ENCODE peak calls at places on chromosomes 6 and 20, in nine cellular contexts. H, Y, J, K, A, M, D, W and F are unnamed samples.
A peak's percentile ranks its signal among the peaks of the same experiment; 100 is the strongest.

GRCh38 chr6:1667012-1667804 is 57.5 kb downstream of the FOXC1 start:
- DNase-seq in H (peak; percentile 74), Y (no peak), J (no peak), K (no peak), A (no peak), M (no peak), D (no peak), W (no peak), F (peak; percentile 56)

GRCh38 chr6:148657053-148657452 is 89.8 kb upstream of the UST start:
- DNase-seq in H (no peak), Y (no peak), J (no peak), K (no peak), A (no peak), M (no peak), D (no peak), W (no peak), F (no peak)

GRCh38 chr6:75896526-75896925 is 147.5 kb downstream of the MYO6 start:
- DNase-seq in H (no peak), Y (no peak), J (no peak), K (no peak), A (no peak), M (no peak), D (no peak), W (no peak), F (no peak)

GRCh38 chr6:44072959-44073611 is 54.2 kb downstream of the MRPL14 start:
- DNase-seq in H (peak; percentile 95), Y (peak; percentile 94), J (peak; percentile 89), K (peak; percentile 95), A (no peak), M (peak; percentile 41), D (peak; percentile 85), W (peak; percentile 72), F (peak; percentile 92)

GRCh38 chr6:110949679-110950285 is 8.7 kb upstream of the GTF3C6 start:
- DNase-seq in H (peak; percentile 29), Y (peak; percentile 57), J (no peak), K (no peak), A (no peak), M (no peak), D (no peak), W (peak; percentile 46), F (no peak)

GRCh38 chr6:134675110-134676038 is 274.5 kb downstream of the ALDH8A1 start:
- DNase-seq in H (no peak), Y (no peak), J (no peak), K (no peak), A (no peak), M (no peak), D (no peak), W (no peak), F (no peak)

GRCh38 chr20:60572991-60573390 is 614.8 kb downstream of the CDH26 start:
- DNase-seq in H (no peak), Y (no peak), J (no peak), K (no peak), A (no peak), M (no peak), D (no peak), W (no peak), F (no peak)

GRCh38 chr20:22180244-22180643 is 404.1 kb downstream of the FOXA2 start:
- DNase-seq in H (peak; percentile 12), Y (peak; percentile 1), J (no peak), K (no peak), A (no peak), M (no peak), D (no peak), W (no peak), F (peak; percentile 24)

GRCh38 chr6:20448828-20449227 is 47.1 kb downstream of the E2F3 start:
- DNase-seq in H (no peak), Y (no peak), J (no peak), K (no peak), A (no peak), M (no peak), D (no peak), W (no peak), F (no peak)

GRCh38 chr20:4717816-4718215 is 3.9 kb upstream of the PRND start:
- DNase-seq in H (no peak), Y (no peak), J (no peak), K (no peak), A (no peak), M (no peak), D (no peak), W (no peak), F (peak; percentile 63)

GRCh38 chr6:153092082-153093013 is 38.7 kb downstream of the RGS17 start:
- DNase-seq in H (no peak), Y (no peak), J (no peak), K (no peak), A (no peak), M (no peak), D (no peak), W (no peak), F (peak; percentile 86)

GRCh38 chr6:424741-425417 is 33.3 kb downstream of the IRF4 start:
- DNase-seq in H (no peak), Y (no peak), J (no peak), K (no peak), A (no peak), M (no peak), D (no peak), W (no peak), F (no peak)

GRCh38 chr6:6942826-6943225 is 164.9 kb upstream of the RREB1 start:
- DNase-seq in H (no peak), Y (no peak), J (peak; percentile 93), K (no peak), A (no peak), M (no peak), D (peak; percentile 53), W (no peak), F (peak; percentile 78)
- H3K4me3 ChIP-seq in H (no peak overlapping the region), Y (no peak overlapping the region), J (peak overlapping the region; percentile 20), K (no peak overlapping the region), A (no peak overlapping the region), M (no peak overlapping the region), D (no peak overlapping the region), W (no peak overlapping the region), F (no peak overlapping the region)

GRCh38 chr20:25049261-25050060 is 8.5 kb downstream of the ACSS1 start:
- DNase-seq in H (no peak), Y (no peak), J (peak; percentile 51), K (no peak), A (no peak), M (no peak), D (no peak), W (no peak), F (no peak)

GRCh38 chr20:25050501-25051350 is 7.2 kb downstream of the ACSS1 start:
- DNase-seq in H (no peak), Y (no peak), J (peak; percentile 47), K (no peak), A (no peak), M (no peak), D (no peak), W (no peak), F (no peak)

GRCh38 chr20:25048519-25048952 is 9.4 kb downstream of the ACSS1 start:
- DNase-seq in H (no peak), Y (no peak), J (peak; percentile 64), K (peak; percentile 48), A (no peak), M (no peak), D (peak; percentile 29), W (no peak), F (no peak)

GRCh38 chr20:25051386-25052155 is 6.4 kb downstream of the ACSS1 start:
- DNase-seq in H (no peak), Y (no peak), J (peak; percentile 36), K (no peak), A (no peak), M (no peak), D (no peak), W (no peak), F (no peak)

DNA sequence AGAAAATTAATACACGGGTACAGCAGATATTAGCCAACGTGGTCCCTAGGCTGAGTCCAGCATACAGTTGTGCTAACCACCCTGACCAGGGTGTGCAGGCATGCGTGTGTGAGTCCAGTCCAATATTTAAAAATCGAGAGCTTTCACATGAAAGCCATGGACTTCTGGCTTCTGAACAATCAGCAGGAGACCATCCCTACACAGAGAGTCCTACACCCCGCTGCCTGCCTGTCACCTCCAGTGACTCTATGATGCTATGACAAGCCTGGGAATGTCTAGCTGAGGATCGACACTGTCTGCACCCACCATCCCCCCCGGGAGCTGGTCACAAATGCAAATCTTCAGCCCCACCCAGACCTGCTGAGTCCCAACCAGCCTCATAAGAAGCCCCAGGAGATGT is 7.9 kb downstream of the ACSS1 start:
- DNase-seq in H (no peak), Y (no peak), J (no peak), K (no peak), A (no peak), M (no peak), D (no peak), W (no peak), F (no peak)
- H3K27ac ChIP-seq in H (no peak overlapping the region), Y (no peak overlapping the region), J (peak overlapping the region; percentile 50), K (no peak overlapping the region), A (no peak overlapping the region), M (no peak overlapping the region), D (no peak overlapping the region), W (no peak overlapping the region), F (no peak overlapping the region)

DNA sequence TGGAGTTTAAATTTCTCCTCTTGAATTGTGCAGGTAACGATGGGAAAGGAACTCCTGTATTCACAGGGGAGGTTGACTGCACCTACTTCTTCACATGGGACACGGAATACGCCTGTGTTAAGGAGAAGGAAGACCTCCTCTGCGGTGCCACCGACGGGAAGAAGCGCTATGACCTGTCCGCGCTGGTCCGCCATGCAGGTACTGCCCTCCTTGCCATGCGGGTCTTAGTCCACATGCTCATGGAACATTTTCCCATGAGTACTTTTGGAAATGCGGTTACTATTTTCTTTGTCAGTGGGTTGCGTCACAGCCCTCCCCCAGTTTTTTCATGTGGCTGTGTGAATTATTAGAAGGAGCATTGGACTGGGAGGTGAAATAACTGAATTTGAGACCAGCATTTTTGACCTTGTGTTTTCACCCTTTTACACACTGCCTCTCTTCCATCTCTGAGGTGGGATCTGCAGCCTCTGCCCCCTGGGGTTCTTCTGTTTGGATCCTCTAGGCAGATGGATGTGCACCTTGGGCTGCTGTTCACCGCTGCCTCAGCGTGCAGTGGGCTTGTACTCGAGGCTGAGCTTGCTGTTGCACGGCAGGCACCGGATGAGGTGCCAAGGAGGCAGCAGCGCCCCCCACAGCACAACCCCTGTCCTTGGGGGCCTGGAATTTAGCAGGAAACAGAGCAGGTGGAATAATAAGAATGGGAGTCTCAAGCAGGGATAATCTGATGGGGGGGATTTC is 71.8 kb downstream of the IGF2R start:
- DNase-seq in H (no peak), Y (no peak), J (no peak), K (no peak), A (no peak), M (no peak), D (no peak), W (no peak), F (peak; percentile 3)
- H3K36me3 ChIP-seq in H (peaks cover 57% of the 10 kb centered on the region), Y (peaks cover 45% of the 10 kb centered on the region), J (peaks cover 64% of the 10 kb centered on the region), K (peaks cover 41% of the 10 kb centered on the region), A (peaks cover 29% of the 10 kb centered on the region), M (peaks cover 57% of the 10 kb centered on the region), D (no peaks in the 10 kb centered on the region), W (peaks cover 52% of the 10 kb centered on the region), F (peaks cover 88% of the 10 kb centered on the region)

DNA sequence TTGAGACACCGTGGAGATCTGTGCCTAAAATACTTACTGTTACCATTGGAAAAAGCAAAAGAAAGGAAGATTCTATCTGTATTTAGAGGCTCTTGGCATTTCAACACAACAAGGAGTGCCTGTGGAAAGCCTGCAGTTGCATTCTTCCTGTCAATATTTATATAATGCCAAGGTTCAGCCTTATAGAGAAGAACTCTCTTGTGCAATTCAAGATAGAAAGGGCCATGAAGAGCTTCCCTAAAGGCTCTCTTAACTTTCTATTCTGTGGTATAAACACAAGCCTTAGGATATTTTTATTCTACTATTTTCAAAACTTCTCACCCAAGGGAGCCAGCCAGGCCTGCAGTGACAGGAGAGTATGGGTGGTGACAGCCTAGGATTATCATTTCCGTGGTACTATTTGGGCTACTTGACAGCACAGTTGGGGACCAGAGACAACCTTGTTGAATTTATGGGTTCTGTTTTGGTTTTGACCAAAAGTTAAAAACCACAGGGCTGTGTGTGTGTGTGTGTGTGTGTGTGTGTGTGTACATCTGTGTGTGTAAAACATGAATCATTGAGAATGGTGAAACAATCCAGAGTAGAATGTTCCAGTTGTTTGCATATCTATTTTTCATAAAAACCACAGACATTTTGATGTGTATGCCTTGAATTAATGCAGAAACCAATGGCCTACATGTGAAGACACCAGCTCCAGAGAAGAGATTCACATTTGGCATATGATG is 701.0 kb upstream of the SLC35B3 start:
- DNase-seq in H (no peak), Y (no peak), J (no peak), K (no peak), A (no peak), M (no peak), D (no peak), W (no peak), F (no peak)
- H3K4me3 ChIP-seq in H (no peak overlapping the region), Y (no peak overlapping the region), J (no peak overlapping the region), K (no peak overlapping the region), A (no peak overlapping the region), M (no peak overlapping the region), D (no peak overlapping the region), W (no peak overlapping the region), F (no peak overlapping the region)